ENCODE peak calls at places on chromosome 21, in nine cellular contexts. N is Peyer's patch, W is Caco-2, R is psoas muscle, D is cardiac fibroblast, P is heart right ventricle, F is right atrium auricular region, M is Panc1, T is brain microvascular endothelial cell. J is an unnamed sample.

GRCh38 chr21:28336299-28336698 is 656.4 kb downstream of the LTN1 start:
- DNase-seq in N (no peak), W (peak; percentile 33), R (no peak), D (peak; percentile 91), P (no peak), F (no peak), M (no peak), T (peak; percentile 60), J (no peak)

GRCh38 chr21:28804089-28804670 is 188.5 kb downstream of the LTN1 start:
- DNase-seq in N (no peak), W (no peak), R (no peak), D (no peak), P (no peak), F (no peak), M (no peak), T (no peak), J (no peak)

GRCh38 chr21:34890724-34891609 is 158.1 kb downstream of the RUNX1 start:
- DNase-seq in N (no peak), W (no peak), R (peak; percentile 65), D (peak; percentile 51), P (no peak), F (no peak), M (no peak), T (peak; percentile 57), J (no peak)

GRCh38 chr21:38311091-38311490 is 54.3 kb downstream of the KCNJ15 start:
- DNase-seq in N (no peak), W (no peak), R (no peak), D (no peak), P (no peak), F (no peak), M (no peak), T (no peak), J (no peak)

GRCh38 chr21:33434770-33435360 is 31.7 kb downstream of the IFNGR2 start:
- DNase-seq in N (no peak), W (no peak), R (no peak), D (peak; percentile 95), P (no peak), F (no peak), M (no peak), T (peak; percentile 89), J (no peak)

GRCh38 chr21:17679002-17679600 is 66.4 kb upstream of the BTG3 start:
- DNase-seq in N (no peak), W (peak; percentile 57), R (no peak), D (peak; percentile 79), P (no peak), F (no peak), M (peak; percentile 45), T (peak; percentile 53), J (no peak)

GRCh38 chr21:35980821-35981220 is 79.5 kb downstream of the SETD4 start:
- DNase-seq in N (no peak), W (no peak), R (no peak), D (no peak), P (no peak), F (no peak), M (no peak), T (no peak), J (no peak)

GRCh38 chr21:31710586-31710985 is 21.3 kb downstream of the SCAF4 start:
- DNase-seq in N (no peak), W (no peak), R (no peak), D (peak; percentile 77), P (no peak), F (no peak), M (no peak), T (no peak), J (no peak)

GRCh38 chr21:37412603-37413360 is 46.2 kb downstream of the DYRK1A start:
- DNase-seq in N (no peak), W (no peak), R (no peak), D (peak; percentile 47), P (no peak), F (no peak), M (no peak), T (no peak), J (no peak)

GRCh38 chr21:29155118-29155932 is 24.9 kb downstream of the MAP3K7CL start:
- DNase-seq in N (no peak), W (no peak), R (peak; percentile 82), D (peak; percentile 64), P (peak; percentile 67), F (peak; percentile 77), M (no peak), T (peak; percentile 84), J (no peak)

GRCh38 chr21:33051925-33052324 is 18.0 kb upstream of the OLIG1 start:
- DNase-seq in N (no peak), W (no peak), R (no peak), D (no peak), P (no peak), F (no peak), M (no peak), T (no peak), J (no peak)

GRCh38 chr21:35651166-35651565 is 409.2 kb downstream of the SETD4 start:
- DNase-seq in N (no peak), W (no peak), R (no peak), D (no peak), P (no peak), F (no peak), M (no peak), T (no peak), J (no peak)

GRCh38 chr21:46551636-46552241 is 53.1 kb downstream of the S100B start:
- DNase-seq in N (peak; percentile 44), W (no peak), R (peak; percentile 53), D (no peak), P (no peak), F (peak; percentile 55), M (no peak), T (no peak), J (no peak)

GRCh38 chr21:23008803-23009202 is 2010.6 kb downstream of the NCAM2 start:
- DNase-seq in N (no peak), W (no peak), R (no peak), D (no peak), P (no peak), F (no peak), M (no peak), T (no peak), J (no peak)

GRCh38 chr21:32572574-32573420 is 12.5 kb downstream of the TCP10L start:
- DNase-seq in N (no peak), W (no peak), R (no peak), D (no peak), P (no peak), F (no peak), M (no peak), T (no peak), J (no peak)

GRCh38 chr21:25424674-25425073 is 182.6 kb downstream of the MRPL39 start:
- DNase-seq in N (no peak), W (no peak), R (no peak), D (no peak), P (no peak), F (no peak), M (no peak), T (no peak), J (no peak)

GRCh38 chr21:36535618-36536241 is 55.8 kb upstream of the CLDN14 start:
- DNase-seq in N (no peak), W (no peak), R (no peak), D (no peak), P (no peak), F (no peak), M (no peak), T (no peak), J (no peak)

DNA sequence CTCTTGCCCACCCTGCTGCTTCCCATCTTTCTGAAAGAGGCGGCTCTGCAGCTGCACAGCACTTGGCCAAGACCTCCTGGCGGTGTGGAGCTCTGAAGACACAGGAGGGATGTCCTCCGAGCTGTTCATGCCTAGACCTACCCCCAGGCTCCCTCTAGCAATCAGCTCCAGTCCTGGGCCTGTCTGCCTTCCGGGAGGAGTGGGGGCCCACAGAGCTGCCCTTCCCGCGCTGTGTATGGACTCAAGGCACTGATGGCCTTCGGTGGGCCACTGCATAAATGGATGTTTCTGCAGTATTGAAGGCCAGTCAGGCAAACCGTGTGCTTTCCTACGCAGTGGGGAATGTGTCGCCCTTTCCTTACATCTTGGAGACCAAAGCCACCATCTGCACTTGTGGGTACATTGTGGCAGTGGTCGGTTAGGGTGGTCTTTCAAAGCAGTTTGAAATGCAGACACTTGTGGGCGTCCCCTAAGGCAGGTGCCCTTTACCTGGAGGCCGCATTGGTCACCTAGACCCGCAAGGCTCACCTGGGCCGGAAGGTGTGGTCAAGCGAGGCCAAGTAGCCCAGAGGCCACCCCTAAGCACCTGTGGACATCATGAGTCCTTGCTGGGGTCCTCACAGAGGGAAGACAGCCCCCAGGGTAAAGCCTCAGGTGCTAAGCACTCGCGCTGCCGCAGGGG is 912 bp upstream of the PKNOX1 start:
- DNase-seq in N (no peak), W (peak; percentile 18), R (no peak), D (no peak), P (no peak), F (peak; percentile 63), M (no peak), T (no peak), J (peak; percentile 73)
- TF ChIP-seq CTCF in N (no peak), W (no peak), R (no peak), D (no peak), P (no peak), F (no peak), M (no peak), T (no peak), J (no peak)

GRCh38 chr21:45365608-45366241 is 39.2 kb upstream of the COL18A1 start:
- DNase-seq in N (no peak), W (peak; percentile 81), R (peak; percentile 46), D (peak; percentile 77), P (peak; percentile 14), F (no peak), M (no peak), T (peak; percentile 64), J (no peak)

GRCh38 chr21:45366476-45366875 is 38.5 kb upstream of the COL18A1 start:
- DNase-seq in N (no peak), W (no peak), R (peak; percentile 44), D (no peak), P (peak; percentile 10), F (no peak), M (no peak), T (no peak), J (no peak)

GRCh38 chr21:45365186-45365607 is 39.8 kb upstream of the COL18A1 start:
- DNase-seq in N (no peak), W (no peak), R (peak; percentile 66), D (no peak), P (no peak), F (no peak), M (no peak), T (no peak), J (no peak)

GRCh38 chr21:45367402-45368351 is 37.3 kb upstream of the COL18A1 start:
- DNase-seq in N (no peak), W (no peak), R (peak; percentile 29), D (no peak), P (peak; percentile 12), F (no peak), M (no peak), T (no peak), J (no peak)

GRCh38 chr21:45366931-45367401 is 38.0 kb upstream of the COL18A1 start:
- DNase-seq in N (no peak), W (no peak), R (peak; percentile 82), D (peak; percentile 97), P (peak; percentile 70), F (peak; percentile 79), M (no peak), T (peak; percentile 95), J (no peak)
- TF ChIP-seq CTCF in N (no peak), W (no peak), R (no peak), D (peak; percentile 36), P (no peak), F (no peak), M (no peak), T (peak; percentile 59), J (no peak)

GRCh38 chr21:41916888-41917433 is 36.9 kb downstream of the C2CD2 start:
- DNase-seq in N (no peak), W (no peak), R (no peak), D (no peak), P (no peak), F (no peak), M (no peak), T (no peak), J (no peak)
- TF ChIP-seq CTCF in N (no peak), W (no peak), R (no peak), D (no peak), P (no peak), F (no peak), M (no peak), T (peak; percentile 10), J (no peak)

GRCh38 chr21:16460936-16461335 is 731.2 kb downstream of the USP25 start:
- DNase-seq in N (no peak), W (no peak), R (no peak), D (no peak), P (no peak), F (no peak), M (no peak), T (no peak), J (no peak)
- TF ChIP-seq CTCF in N (no peak), W (no peak), R (no peak), D (peak; percentile 18), P (no peak), F (no peak), M (no peak), T (peak; percentile 38), J (no peak)